ENCODE peak calls at places on chromosomes 1 and 21, in five cellular contexts. W, U, E, S and R are unnamed samples.

GRCh38 chr21:42456457-42456856 is 39.6 kb downstream of the RSPH1 start:
- DNase-seq in W (no peak), S (no peak), U (no peak), E (no peak), R (peak)

GRCh38 chr1:227915564-227916553 is 31.9 kb downstream of the WNT9A start:
- DNase-seq in E (no peak), W (no peak), S (no peak), U (no peak), R (no peak)

GRCh38 chr1:17929224-17929623 is 174.1 kb downstream of the ACTL8 start:
- DNase-seq in E (no peak), W (no peak), S (no peak), U (no peak), R (no peak)

GRCh38 chr1:110196917-110197782 is 13.0 kb upstream of the KCNC4 start:
- DNase-seq in W (peak), S (peak), U (no peak), E (peak), R (no peak)

GRCh38 chr1:203557958-203558760 is 64.2 kb downstream of the OPTC start:
- DNase-seq in W (peak), U (no peak), S (peak), E (no peak), R (peak)

GRCh38 chr1:234368320-234369032 is 4.8 kb upstream of the COA6 start:
- DNase-seq in U (no peak), S (no peak), W (no peak), E (no peak), R (no peak)

GRCh38 chr1:228198977-228199590 is 8.8 kb upstream of the OBSCN start:
- DNase-seq in E (no peak), W (peak), S (no peak), U (no peak), R (no peak)

GRCh38 chr1:204280562-204280961 is 66.8 kb upstream of the GOLT1A start:
- DNase-seq in S (no peak), E (no peak), U (no peak), W (no peak), R (no peak)

GRCh38 chr1:40694353-40694874 is 2.9 kb downstream of the NFYC start:
- DNase-seq in W (no peak), S (no peak), E (no peak), U (no peak), R (no peak)

GRCh38 chr1:26761217-26761616 is 26.5 kb upstream of the PIGV start:
- DNase-seq in U (no peak), E (no peak), S (no peak), W (no peak), R (no peak)

GRCh38 chr1:44849575-44850132 is 6.6 kb upstream of the PTCH2 start:
- DNase-seq in W (peak), U (no peak), S (peak), E (no peak), R (no peak)

GRCh38 chr1:18970762-18971161 is 14.3 kb upstream of the IFFO2 start:
- DNase-seq in S (peak), E (no peak), W (no peak), U (no peak), R (peak)
- H4K91ac ChIP-seq in S (no peak), E (no peak), W (no peak), U (no peak), R (no peak)

GRCh38 chr1:2321258-2321657 is 70.1 kb downstream of the MORN1 start:
- DNase-seq in U (no peak), W (no peak), E (no peak), S (no peak), R (no peak)

GRCh38 chr1:2323575-2323974 is 67.8 kb downstream of the MORN1 start:
- DNase-seq in E (no peak), W (no peak), S (no peak), U (no peak), R (no peak)

GRCh38 chr1:2320760-2321159 is 70.6 kb downstream of the MORN1 start:
- DNase-seq in S (no peak), W (no peak), E (no peak), U (no peak), R (no peak)

GRCh38 chr1:2322065-2322571 is 69.2 kb downstream of the MORN1 start:
- DNase-seq in S (peak), U (peak), W (peak), E (peak), R (peak)

DNA sequence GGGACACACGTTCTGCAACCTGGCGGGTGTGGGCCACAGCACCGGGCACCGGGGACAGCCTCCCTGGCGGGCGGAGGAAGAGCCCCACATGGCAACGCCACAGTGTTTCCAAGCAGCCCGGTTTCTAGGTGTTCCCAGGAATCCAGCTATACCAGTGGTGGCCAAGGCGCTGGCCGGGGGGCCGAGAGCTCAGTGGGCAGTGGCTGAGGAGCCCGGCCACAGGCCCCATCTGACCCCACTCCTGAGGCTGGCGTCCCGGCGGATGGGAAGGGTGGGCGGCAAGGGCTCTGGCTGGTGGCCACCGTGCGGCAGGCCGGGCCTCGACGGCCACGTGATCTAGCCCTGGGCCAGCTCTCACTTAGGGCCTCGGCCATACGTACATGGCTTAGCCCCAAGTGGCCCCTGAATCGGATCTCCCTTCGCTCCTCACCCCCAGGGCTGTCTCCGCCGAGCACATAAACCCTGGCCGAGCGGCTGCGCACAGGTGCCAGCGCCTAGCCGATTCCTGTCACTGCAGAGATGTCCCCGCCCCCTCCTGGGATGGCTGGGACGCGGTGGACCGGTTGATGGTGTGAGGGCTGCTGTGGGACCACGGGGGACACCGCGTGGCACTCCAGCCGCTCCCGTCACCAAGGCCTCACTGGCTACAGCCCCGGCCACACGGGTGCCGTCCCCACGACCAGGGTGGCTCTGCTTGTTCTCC is 68.6 kb downstream of the MORN1 start:
- DNase-seq in S (no peak), U (no peak), E (no peak), W (no peak), R (peak)
- H3K4me3 ChIP-seq in S (no peak), U (no peak), E (no peak), W (no peak), R (no peak)

GRCh38 chr1:1023700-1024099 is 3.8 kb downstream of the AGRN start:
- DNase-seq in S (no peak), W (no peak), U (no peak), E (no peak), R (no peak)

GRCh38 chr1:1022322-1023090 is 2.6 kb downstream of the AGRN start:
- DNase-seq in E (no peak), W (no peak), S (no peak), U (no peak), R (no peak)

GRCh38 chr1:1026599-1027413 is 6.9 kb downstream of the AGRN start:
- DNase-seq in W (no peak), E (no peak), S (no peak), U (no peak), R (no peak)

GRCh38 chr1:1021860-1022259 is 1.9 kb downstream of the AGRN start:
- DNase-seq in E (no peak), S (no peak), U (no peak), W (peak), R (no peak)

DNA sequence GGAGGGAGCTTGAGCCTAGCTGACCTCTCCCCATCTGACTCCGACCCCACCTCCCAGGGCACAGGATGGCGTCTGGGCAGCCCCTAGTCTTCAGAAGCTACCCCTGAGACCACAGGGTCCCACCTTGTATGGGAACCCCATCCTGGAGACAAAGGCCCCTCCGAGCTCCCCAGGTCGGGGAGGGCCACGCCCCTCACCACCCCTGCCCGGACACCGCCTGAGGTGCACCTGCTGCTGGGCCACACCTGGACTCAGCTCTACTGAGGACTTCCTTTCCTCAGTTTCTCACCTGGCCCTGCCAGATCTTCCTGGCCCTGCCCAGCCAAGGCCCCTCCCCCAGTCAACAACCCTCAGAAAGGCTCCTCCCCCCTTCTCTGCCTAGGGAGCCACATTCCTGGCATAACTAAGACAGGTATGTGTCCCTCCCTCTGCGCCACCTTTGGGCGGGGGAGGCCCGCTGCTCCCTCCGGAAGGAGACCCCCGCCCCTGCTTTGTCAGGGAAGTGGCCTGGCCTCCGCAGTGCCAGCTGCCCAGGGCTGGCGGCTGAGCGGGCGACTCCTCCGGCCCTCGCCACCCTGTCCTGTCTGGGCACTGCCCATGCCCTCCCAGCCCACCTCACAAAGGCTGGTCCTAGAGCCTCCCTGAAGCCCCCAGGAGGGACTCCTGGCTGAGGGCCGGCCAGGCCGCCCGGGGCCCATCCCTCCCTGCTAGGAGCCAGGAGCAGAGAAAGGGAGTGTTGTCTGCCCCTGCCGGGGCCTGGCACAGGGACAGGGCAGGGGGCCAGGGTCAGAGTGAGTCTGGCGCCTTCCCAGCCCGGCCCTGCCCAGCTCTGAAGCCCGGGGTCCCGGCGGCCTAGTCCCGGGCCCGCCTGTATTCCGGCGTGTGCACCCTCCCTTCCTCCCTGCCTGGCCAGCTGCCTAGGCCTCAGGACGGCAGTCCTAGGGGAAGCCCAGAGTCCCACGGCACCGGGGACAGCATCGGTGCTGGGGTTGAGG is 4.8 kb downstream of the AGRN start:
- DNase-seq in S (no peak), E (no peak), U (no peak), W (no peak), R (peak)
- H4K91ac ChIP-seq in S (no peak), E (peak), U (peak), W (no peak), R (peak)

DNA sequence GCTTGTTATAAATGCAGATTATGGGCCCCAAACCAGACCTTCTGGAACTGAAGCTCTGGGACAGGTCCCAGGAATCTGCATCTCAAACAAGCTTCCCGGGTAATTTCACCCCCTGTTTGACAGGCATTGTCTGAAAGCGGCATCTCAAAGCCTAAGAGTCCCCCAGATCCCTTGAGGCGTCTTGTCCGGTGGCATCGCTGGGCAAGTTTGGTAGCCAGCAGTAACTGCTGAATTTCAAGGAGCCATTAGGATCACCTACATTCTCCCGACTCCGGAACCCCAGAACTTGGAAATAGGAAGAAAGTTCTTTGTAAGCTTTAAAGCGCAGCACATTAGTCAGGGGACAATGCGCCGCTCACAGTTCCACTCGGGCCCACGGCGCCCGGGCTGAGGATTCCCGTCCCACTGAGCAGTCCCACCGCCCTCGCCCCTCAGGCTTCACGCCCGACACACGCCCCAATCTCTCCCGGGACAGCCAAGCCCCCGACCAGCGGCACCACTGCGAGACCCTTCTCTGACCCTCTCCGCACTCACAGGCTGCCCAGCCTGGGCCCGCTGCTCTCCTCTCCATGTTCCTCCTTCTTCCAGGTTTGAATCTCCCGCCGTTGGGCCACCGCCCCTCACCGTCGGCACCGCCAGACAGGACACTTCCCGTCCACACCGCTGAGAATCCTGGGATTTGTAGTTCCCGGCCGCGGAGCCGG is at the start of gene IQGAP3:
- DNase-seq in E (peak), U (peak), W (peak), S (peak), R (peak)
- H3K4me3 ChIP-seq in E (peak), U (peak), W (peak), S (peak), R (peak)

GRCh38 chr1:62198781-62199125 is 4.1 kb downstream of the L1TD1 start:
- DNase-seq in U (no peak), S (no peak), E (no peak), W (no peak), R (no peak)

GRCh38 chr1:62196091-62196690 is 1.5 kb downstream of the L1TD1 start:
- DNase-seq in W (no peak), S (no peak), E (no peak), U (no peak), R (no peak)

GRCh38 chr1:62198069-62198780 is 3.6 kb downstream of the L1TD1 start:
- DNase-seq in E (no peak), W (no peak), U (no peak), S (no peak), R (no peak)

GRCh38 chr1:62194651-62195282 is at the start of gene L1TD1:
- DNase-seq in U (peak), E (peak), W (no peak), S (no peak), R (peak)
- H4K91ac ChIP-seq in U (no peak), E (peak), W (no peak), S (no peak), R (peak)

GRCh38 chr1:211260161-211261107 is 1.3 kb downstream of the RCOR3 start:
- DNase-seq in U (peak), S (peak), E (peak), W (peak), R (peak)

GRCh38 chr1:211258310-211258755 is 833 bp upstream of the RCOR3 start:
- DNase-seq in W (peak), E (peak), U (no peak), S (peak), R (peak)

GRCh38 chr1:211259596-211260126 is 495 bp downstream of the RCOR3 start:
- DNase-seq in E (no peak), S (no peak), W (no peak), U (no peak), R (no peak)

GRCh38 chr1:211258756-211259595 is at the start of gene RCOR3:
- DNase-seq in S (peak), U (peak), E (peak), W (peak), R (peak)

GRCh38 chr1:211257831-211258225 is 1.3 kb upstream of the RCOR3 start:
- DNase-seq in U (no peak), E (no peak), W (peak), S (no peak), R (no peak)
- H3K4me3 ChIP-seq in U (peak), E (peak), W (peak), S (peak), R (no peak)